ENCODE peak calls at places on chromosomes 4 and X, in ten cellular contexts. Y is AML-193; N is endothelial cell; S is RPMI7951; E is fibroblast of lung; R is AG09309; P is PC-3; D is choroid plexus epithelial cell; V is T-helper 17 cell; I is activated CD4-positive, alpha-beta T cell treated with anti-CD3 and anti-CD28 coated beads, Interleukin-2, amount 50 U/mL, for 24 hours. F is an unnamed sample.

GRCh38 chr4:38106886-38107514 is 146.8 kb downstream of the PTTG2 start:
- DNase-seq in Y (no peak), N (no peak), S (no peak), E (no peak), R (no peak), P (no peak), D (no peak), V (no peak), I (no peak), F (no peak)

GRCh38 chrX:93673056-93673868 is at the start of gene NAP1L3:
- DNase-seq in Y (no peak), N (peak; percentile 54), S (peak; percentile 79), E (peak; percentile 62), R (peak; percentile 39), P (peak; percentile 44), D (peak; percentile 48), V (peak; percentile 16), I (peak; percentile 14), F (peak; percentile 83)

GRCh38 chr4:89497517-89498308 is 190.1 kb upstream of the GPRIN3 start:
- DNase-seq in Y (no peak), N (no peak), S (no peak), E (peak; percentile 47), R (no peak), P (peak; percentile 63), D (peak; percentile 60), V (no peak), I (no peak), F (peak; percentile 97)

GRCh38 chr4:98516042-98516440 is 142.4 kb downstream of the TSPAN5 start:
- DNase-seq in Y (no peak), N (no peak), S (peak; percentile 88), E (peak; percentile 82), R (peak; percentile 49), P (peak; percentile 64), D (peak; percentile 86), V (no peak), I (no peak), F (no peak)

GRCh38 chr4:122450847-122451246 is 5.7 kb downstream of the IL2 start:
- DNase-seq in Y (no peak), N (peak; percentile 14), S (peak; percentile 11), E (peak; percentile 33), R (no peak), P (peak; percentile 62), D (peak; percentile 48), V (no peak), I (peak; percentile 18), F (peak; percentile 67)

GRCh38 chrX:139826065-139827044 is 106.5 kb downstream of the ATP11C start:
- DNase-seq in Y (no peak), N (no peak), S (no peak), E (peak; percentile 52), R (peak; percentile 47), P (peak; percentile 23), D (peak; percentile 63), V (no peak), I (no peak), F (no peak)

GRCh38 chrX:30865612-30866011 is 23.4 kb downstream of the TAB3 start:
- DNase-seq in Y (no peak), N (no peak), S (no peak), E (no peak), R (no peak), P (no peak), D (no peak), V (no peak), I (no peak), F (no peak)

GRCh38 chr4:108081251-108081650 is 87.5 kb downstream of the LEF1 start:
- DNase-seq in Y (no peak), N (no peak), S (no peak), E (no peak), R (no peak), P (no peak), D (no peak), V (no peak), I (no peak), F (no peak)

GRCh38 chr4:70577220-70577927 is 14.7 kb upstream of the AMBN start:
- DNase-seq in Y (no peak), N (no peak), S (no peak), E (no peak), R (no peak), P (peak; percentile 62), D (no peak), V (no peak), I (no peak), F (no peak)

GRCh38 chrX:147958316-147958715 is 22.8 kb upstream of the FMR1NB start:
- DNase-seq in Y (no peak), N (no peak), S (peak; percentile 51), E (peak; percentile 14), R (peak; percentile 17), P (peak; percentile 10), D (peak; percentile 31), V (no peak), I (no peak), F (no peak)

GRCh38 chr4:26858035-26858918 is 2.4 kb upstream of the STIM2 start:
- DNase-seq in Y (no peak), N (no peak), S (no peak), E (no peak), R (no peak), P (no peak), D (no peak), V (no peak), I (no peak), F (no peak)

GRCh38 chr4:24471623-24472510 is 112.5 kb downstream of the DHX15 start:
- DNase-seq in Y (no peak), N (peak; percentile 16), S (no peak), E (no peak), R (no peak), P (no peak), D (no peak), V (no peak), I (no peak), F (no peak)

GRCh38 chrX:69503228-69503834 is 795 bp upstream of the NALF2 start:
- DNase-seq in Y (no peak), N (no peak), S (no peak), E (peak; percentile 12), R (no peak), P (no peak), D (no peak), V (no peak), I (no peak), F (peak; percentile 80)

GRCh38 chr4:85884251-85884650 is 409.3 kb downstream of the ARHGAP24 start:
- DNase-seq in Y (no peak), N (no peak), S (no peak), E (no peak), R (no peak), P (no peak), D (no peak), V (no peak), I (no peak), F (no peak)

GRCh38 chr4:2261110-2261852 is 628 bp downstream of the MXD4 start:
- DNase-seq in Y (peak; percentile 38), N (peak; percentile 51), S (peak; percentile 29), E (peak; percentile 49), R (no peak), P (peak; percentile 37), D (peak; percentile 56), V (peak; percentile 68), I (peak; percentile 23), F (peak; percentile 31)

GRCh38 chr4:15149234-15149841 is 147.1 kb downstream of the CPEB2 start:
- DNase-seq in Y (no peak), N (no peak), S (no peak), E (peak; percentile 44), R (no peak), P (peak; percentile 13), D (peak; percentile 53), V (no peak), I (no peak), F (peak; percentile 14)

GRCh38 chr4:103429283-103429682 is 231.1 kb upstream of the CENPE start:
- DNase-seq in Y (no peak), N (peak; percentile 16), S (no peak), E (no peak), R (no peak), P (no peak), D (no peak), V (no peak), I (no peak), F (peak; percentile 39)

GRCh38 chr4:173318648-173319211 is 15.4 kb downstream of the HMGB2 start:
- DNase-seq in Y (peak; percentile 42), N (no peak), S (peak; percentile 52), E (peak; percentile 80), R (no peak), P (peak; percentile 56), D (peak; percentile 70), V (no peak), I (no peak), F (peak; percentile 49)

GRCh38 chr4:135770505-135770904 is 1568.9 kb upstream of the PABPC4L start:
- DNase-seq in Y (no peak), N (no peak), S (no peak), E (no peak), R (no peak), P (peak; percentile 34), D (no peak), V (no peak), I (no peak), F (no peak)

GRCh38 chr4:41587286-41587685 is 49.3 kb downstream of the LIMCH1 start:
- DNase-seq in Y (no peak), N (no peak), S (no peak), E (no peak), R (no peak), P (no peak), D (no peak), V (no peak), I (no peak), F (no peak)

GRCh38 chr4:165464338-165464737 is 85.5 kb downstream of the CPE start:
- DNase-seq in Y (no peak), N (no peak), S (no peak), E (no peak), R (no peak), P (no peak), D (no peak), V (no peak), I (no peak), F (no peak)

GRCh38 chr4:147828361-147828760 is 96.5 kb downstream of the ARHGAP10 start:
- DNase-seq in Y (peak; percentile 58), N (no peak), S (peak; percentile 37), E (peak; percentile 47), R (peak; percentile 46), P (peak; percentile 4), D (peak; percentile 46), V (no peak), I (no peak), F (no peak)

GRCh38 chrX:134025986-134026731 is 40.8 kb upstream of the GPC3 start:
- DNase-seq in Y (no peak), N (peak; percentile 4), S (no peak), E (no peak), R (no peak), P (no peak), D (no peak), V (no peak), I (no peak), F (peak; percentile 6)

GRCh38 chr4:186845137-186845842 is 121.6 kb upstream of the FAT1 start:
- DNase-seq in Y (no peak), N (no peak), S (peak; percentile 84), E (peak; percentile 89), R (peak; percentile 83), P (peak; percentile 35), D (peak; percentile 97), V (no peak), I (no peak), F (peak; percentile 12)

GRCh38 chrX:48969471-48969870 is 2.2 kb downstream of the KCND1 start:
- DNase-seq in Y (no peak), N (no peak), S (no peak), E (no peak), R (no peak), P (no peak), D (no peak), V (no peak), I (no peak), F (no peak)

GRCh38 chr4:56907009-56907408 is 691 bp upstream of the REST start:
- DNase-seq in Y (no peak), N (no peak), S (no peak), E (no peak), R (no peak), P (no peak), D (no peak), V (no peak), I (no peak), F (no peak)

GRCh38 chr4:123505457-123506310 is 109.1 kb downstream of the SPRY1 start:
- DNase-seq in Y (no peak), N (peak; percentile 80), S (peak; percentile 72), E (peak; percentile 66), R (no peak), P (peak; percentile 41), D (peak; percentile 66), V (no peak), I (no peak), F (no peak)

GRCh38 chrX:109481986-109482385 is at the start of gene GUCY2F:
- DNase-seq in Y (no peak), N (no peak), S (no peak), E (no peak), R (no peak), P (no peak), D (no peak), V (no peak), I (no peak), F (no peak)